ENCODE peak calls at places on chromosomes 2 and 18, in six cellular contexts. One of them, this sample, is unnamed.

GRCh38 chr2:28683100-28683706 is 68.4 kb upstream of the PPP1CB start:
- DNase-seq in mammary epithelial cell: peak
- DNase-seq in right lobe of liver: peak
- DNase-seq in coronary artery: peak
- DNase-seq in A549: peak
- DNase-seq in upper lobe of right lung: peak
- DNase-seq in this sample: no peak

GRCh38 chr18:48897531-48897930 is 53.2 kb downstream of the SMAD7 start:
- DNase-seq in A549: no peak
- DNase-seq in right lobe of liver: peak
- DNase-seq in mammary epithelial cell: no peak
- DNase-seq in upper lobe of right lung: no peak
- DNase-seq in coronary artery: peak
- DNase-seq in this sample: no peak

GRCh38 chr2:176479961-176480360 is 210.7 kb downstream of the MTX2 start:
- DNase-seq in coronary artery: no peak
- DNase-seq in A549: no peak
- DNase-seq in right lobe of liver: no peak
- DNase-seq in mammary epithelial cell: no peak
- DNase-seq in upper lobe of right lung: no peak
- DNase-seq in this sample: no peak

GRCh38 chr2:23757686-23758433 is 169.1 kb downstream of the ATAD2B start:
- DNase-seq in A549: peak
- DNase-seq in upper lobe of right lung: no peak
- DNase-seq in coronary artery: no peak
- DNase-seq in right lobe of liver: no peak
- DNase-seq in mammary epithelial cell: peak
- DNase-seq in this sample: no peak

GRCh38 chr2:39121523-39122063 is 742 bp upstream of the SOS1 start:
- DNase-seq in coronary artery: no peak
- DNase-seq in mammary epithelial cell: no peak
- DNase-seq in right lobe of liver: no peak
- DNase-seq in A549: no peak
- DNase-seq in upper lobe of right lung: no peak
- DNase-seq in this sample: no peak

GRCh38 chr2:98180456-98180855 is 93.5 kb downstream of the VWA3B start:
- DNase-seq in upper lobe of right lung: no peak
- DNase-seq in mammary epithelial cell: peak
- DNase-seq in A549: no peak
- DNase-seq in right lobe of liver: no peak
- DNase-seq in coronary artery: no peak
- DNase-seq in this sample: no peak

GRCh38 chr2:39547811-39548719 is 111.0 kb upstream of the MAP4K3 start:
- DNase-seq in mammary epithelial cell: peak
- DNase-seq in upper lobe of right lung: no peak
- DNase-seq in right lobe of liver: no peak
- DNase-seq in A549: no peak
- DNase-seq in coronary artery: no peak
- DNase-seq in this sample: peak

GRCh38 chr2:115609978-115610377 is 1167.5 kb downstream of the DPP10 start:
- DNase-seq in mammary epithelial cell: no peak
- DNase-seq in coronary artery: no peak
- DNase-seq in right lobe of liver: no peak
- DNase-seq in upper lobe of right lung: no peak
- DNase-seq in A549: no peak
- DNase-seq in this sample: no peak

GRCh38 chr2:39623916-39624315 is 41.8 kb upstream of the TMEM178A start:
- DNase-seq in mammary epithelial cell: no peak
- DNase-seq in upper lobe of right lung: no peak
- DNase-seq in coronary artery: no peak
- DNase-seq in A549: no peak
- DNase-seq in right lobe of liver: no peak
- DNase-seq in this sample: no peak

GRCh38 chr2:70775148-70775547 is 7.1 kb upstream of the ADD2 start:
- DNase-seq in A549: no peak
- DNase-seq in mammary epithelial cell: no peak
- DNase-seq in upper lobe of right lung: no peak
- DNase-seq in right lobe of liver: no peak
- DNase-seq in coronary artery: no peak
- DNase-seq in this sample: no peak

GRCh38 chr2:72913531-72914225 is 3.6 kb upstream of the EMX1 start:
- DNase-seq in coronary artery: no peak
- DNase-seq in mammary epithelial cell: no peak
- DNase-seq in A549: no peak
- DNase-seq in upper lobe of right lung: no peak
- DNase-seq in right lobe of liver: no peak
- DNase-seq in this sample: no peak

GRCh38 chr18:42752921-42753320 is 362.6 kb downstream of the RIT2 start:
- DNase-seq in A549: no peak
- DNase-seq in coronary artery: no peak
- DNase-seq in upper lobe of right lung: no peak
- DNase-seq in right lobe of liver: no peak
- DNase-seq in mammary epithelial cell: no peak
- DNase-seq in this sample: no peak

GRCh38 chr2:60602828-60603532 is 49.5 kb upstream of the BCL11A start:
- DNase-seq in coronary artery: no peak
- DNase-seq in A549: no peak
- DNase-seq in right lobe of liver: no peak
- DNase-seq in mammary epithelial cell: no peak
- DNase-seq in upper lobe of right lung: no peak
- DNase-seq in this sample: no peak

GRCh38 chr18:25140144-25140961 is 211.6 kb downstream of the ZNF521 start:
- DNase-seq in coronary artery: no peak
- DNase-seq in upper lobe of right lung: no peak
- DNase-seq in A549: no peak
- DNase-seq in mammary epithelial cell: no peak
- DNase-seq in right lobe of liver: no peak
- DNase-seq in this sample: no peak

GRCh38 chr2:29012211-29012681 is 31.1 kb downstream of the TOGARAM2 start:
- DNase-seq in A549: no peak
- DNase-seq in mammary epithelial cell: no peak
- DNase-seq in right lobe of liver: no peak
- DNase-seq in upper lobe of right lung: no peak
- DNase-seq in coronary artery: no peak
- DNase-seq in this sample: no peak

GRCh38 chr2:119174216-119174992 is 15.9 kb upstream of the C1QL2 start:
- DNase-seq in mammary epithelial cell: peak
- DNase-seq in upper lobe of right lung: peak
- DNase-seq in A549: peak
- DNase-seq in coronary artery: no peak
- DNase-seq in right lobe of liver: peak
- DNase-seq in this sample: no peak

GRCh38 chr18:50466634-50467033 is 91.8 kb downstream of the SKA1 start:
- DNase-seq in mammary epithelial cell: no peak
- DNase-seq in A549: no peak
- DNase-seq in right lobe of liver: no peak
- DNase-seq in upper lobe of right lung: no peak
- DNase-seq in coronary artery: no peak
- DNase-seq in this sample: no peak

GRCh38 chr2:241659150-241659739 is 21.8 kb downstream of the ATG4B start:
- DNase-seq in mammary epithelial cell: peak
- DNase-seq in coronary artery: no peak
- DNase-seq in upper lobe of right lung: no peak
- DNase-seq in A549: peak
- DNase-seq in right lobe of liver: peak
- DNase-seq in this sample: peak

GRCh38 chr2:227862741-227863588 is 8.5 kb upstream of the DAW1 start:
- DNase-seq in A549: peak
- DNase-seq in upper lobe of right lung: no peak
- DNase-seq in right lobe of liver: no peak
- DNase-seq in mammary epithelial cell: peak
- DNase-seq in coronary artery: no peak
- DNase-seq in this sample: peak

GRCh38 chr2:207474871-207475485 is 54.8 kb upstream of the CREB1 start:
- DNase-seq in mammary epithelial cell: peak
- DNase-seq in right lobe of liver: no peak
- DNase-seq in upper lobe of right lung: no peak
- DNase-seq in A549: no peak
- DNase-seq in coronary artery: no peak
- DNase-seq in this sample: no peak

GRCh38 chr18:39701839-39702238 is 2136.2 kb upstream of the CELF4 start:
- DNase-seq in upper lobe of right lung: no peak
- DNase-seq in A549: peak
- DNase-seq in coronary artery: no peak
- DNase-seq in right lobe of liver: no peak
- DNase-seq in mammary epithelial cell: peak
- DNase-seq in this sample: peak

GRCh38 chr2:69577467-69578200 is 65.9 kb downstream of the AAK1 start:
- DNase-seq in upper lobe of right lung: no peak
- DNase-seq in right lobe of liver: no peak
- DNase-seq in coronary artery: no peak
- DNase-seq in A549: no peak
- DNase-seq in mammary epithelial cell: no peak
- DNase-seq in this sample: no peak

GRCh38 chr2:84874381-84875212 is 6.3 kb downstream of the TRABD2A start:
- DNase-seq in right lobe of liver: no peak
- DNase-seq in upper lobe of right lung: no peak
- DNase-seq in coronary artery: peak
- DNase-seq in mammary epithelial cell: peak
- DNase-seq in A549: no peak
- DNase-seq in this sample: no peak

GRCh38 chr2:237863102-237863511 is 3.7 kb downstream of the RAMP1 start:
- DNase-seq in coronary artery: peak
- DNase-seq in mammary epithelial cell: no peak
- DNase-seq in A549: no peak
- DNase-seq in upper lobe of right lung: no peak
- DNase-seq in right lobe of liver: no peak
- DNase-seq in this sample: no peak
- H3K27ac ChIP-seq in coronary artery: peak
- H3K27ac ChIP-seq in mammary epithelial cell: no peak
- H3K27ac ChIP-seq in A549: peak
- H3K27ac ChIP-seq in upper lobe of right lung: no peak
- H3K27ac ChIP-seq in right lobe of liver: peak
- H3K27ac ChIP-seq in this sample: no peak

DNA sequence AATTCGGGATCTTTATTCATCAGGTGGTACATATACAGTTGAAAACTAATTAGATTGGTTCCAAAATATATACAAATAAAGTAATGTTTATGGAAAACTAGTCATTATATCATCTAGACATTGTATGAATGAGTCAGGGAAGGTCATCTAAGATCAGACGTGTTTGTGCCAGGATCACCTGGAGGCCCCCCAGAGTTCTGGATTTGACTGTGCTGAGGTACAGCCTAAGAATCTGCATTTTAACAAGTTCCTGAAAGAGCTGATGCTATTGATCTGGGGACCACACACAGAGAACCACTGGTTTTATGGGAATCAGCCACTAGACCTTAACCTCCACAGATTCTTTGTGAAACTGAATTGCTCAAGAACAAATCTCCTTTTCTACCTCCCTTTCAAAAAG is 43.2 kb downstream of the PARD6G start:
- DNase-seq in mammary epithelial cell: no peak
- DNase-seq in coronary artery: no peak
- DNase-seq in upper lobe of right lung: no peak
- DNase-seq in right lobe of liver: no peak
- DNase-seq in A549: no peak
- DNase-seq in this sample: no peak
- TF ChIP-seq CTCF in mammary epithelial cell: no peak
- TF ChIP-seq CTCF in coronary artery: no peak
- TF ChIP-seq CTCF in upper lobe of right lung: no peak
- TF ChIP-seq CTCF in right lobe of liver: no peak
- TF ChIP-seq CTCF in A549: no peak
- TF ChIP-seq CTCF in this sample: no peak

GRCh38 chr18:493974-494601 is 6.4 kb downstream of the COLEC12 start:
- DNase-seq in A549: no peak
- DNase-seq in right lobe of liver: no peak
- DNase-seq in upper lobe of right lung: no peak
- DNase-seq in coronary artery: no peak
- DNase-seq in mammary epithelial cell: no peak
- DNase-seq in this sample: no peak

GRCh38 chr18:495452-495851 is 5.0 kb downstream of the COLEC12 start:
- DNase-seq in right lobe of liver: no peak
- DNase-seq in A549: no peak
- DNase-seq in mammary epithelial cell: no peak
- DNase-seq in coronary artery: no peak
- DNase-seq in upper lobe of right lung: no peak
- DNase-seq in this sample: no peak

GRCh38 chr18:492451-492850 is 8.1 kb downstream of the COLEC12 start:
- DNase-seq in right lobe of liver: no peak
- DNase-seq in A549: no peak
- DNase-seq in upper lobe of right lung: no peak
- DNase-seq in coronary artery: no peak
- DNase-seq in mammary epithelial cell: no peak
- DNase-seq in this sample: no peak

GRCh38 chr18:494602-494983 is 5.9 kb downstream of the COLEC12 start:
- DNase-seq in mammary epithelial cell: no peak
- DNase-seq in upper lobe of right lung: no peak
- DNase-seq in right lobe of liver: no peak
- DNase-seq in A549: no peak
- DNase-seq in coronary artery: no peak
- DNase-seq in this sample: no peak

DNA sequence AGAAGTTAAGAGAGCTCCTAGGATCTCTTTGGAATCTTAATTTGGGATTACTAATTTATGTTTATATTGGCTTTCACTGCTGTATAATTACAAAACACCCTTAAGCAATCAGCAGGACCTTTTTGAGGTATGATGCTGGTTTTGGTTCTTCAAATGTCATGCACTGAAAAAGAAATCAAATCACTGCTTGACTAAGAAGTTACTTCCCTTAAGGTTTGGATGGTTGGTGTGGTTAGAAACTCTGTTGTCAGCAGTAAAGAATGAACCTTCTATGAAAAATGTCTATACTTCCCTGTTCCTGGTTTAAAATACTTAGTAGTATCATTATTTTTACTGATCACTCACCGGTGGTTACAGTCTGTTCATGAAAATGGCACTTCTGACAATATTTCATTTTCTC is 5.5 kb downstream of the COLEC12 start:
- DNase-seq in upper lobe of right lung: no peak
- DNase-seq in A549: no peak
- DNase-seq in coronary artery: no peak
- DNase-seq in mammary epithelial cell: no peak
- DNase-seq in right lobe of liver: no peak
- DNase-seq in this sample: no peak
- H3K27ac ChIP-seq in upper lobe of right lung: no peak
- H3K27ac ChIP-seq in A549: no peak
- H3K27ac ChIP-seq in coronary artery: no peak
- H3K27ac ChIP-seq in mammary epithelial cell: no peak
- H3K27ac ChIP-seq in right lobe of liver: no peak
- H3K27ac ChIP-seq in this sample: no peak

DNA sequence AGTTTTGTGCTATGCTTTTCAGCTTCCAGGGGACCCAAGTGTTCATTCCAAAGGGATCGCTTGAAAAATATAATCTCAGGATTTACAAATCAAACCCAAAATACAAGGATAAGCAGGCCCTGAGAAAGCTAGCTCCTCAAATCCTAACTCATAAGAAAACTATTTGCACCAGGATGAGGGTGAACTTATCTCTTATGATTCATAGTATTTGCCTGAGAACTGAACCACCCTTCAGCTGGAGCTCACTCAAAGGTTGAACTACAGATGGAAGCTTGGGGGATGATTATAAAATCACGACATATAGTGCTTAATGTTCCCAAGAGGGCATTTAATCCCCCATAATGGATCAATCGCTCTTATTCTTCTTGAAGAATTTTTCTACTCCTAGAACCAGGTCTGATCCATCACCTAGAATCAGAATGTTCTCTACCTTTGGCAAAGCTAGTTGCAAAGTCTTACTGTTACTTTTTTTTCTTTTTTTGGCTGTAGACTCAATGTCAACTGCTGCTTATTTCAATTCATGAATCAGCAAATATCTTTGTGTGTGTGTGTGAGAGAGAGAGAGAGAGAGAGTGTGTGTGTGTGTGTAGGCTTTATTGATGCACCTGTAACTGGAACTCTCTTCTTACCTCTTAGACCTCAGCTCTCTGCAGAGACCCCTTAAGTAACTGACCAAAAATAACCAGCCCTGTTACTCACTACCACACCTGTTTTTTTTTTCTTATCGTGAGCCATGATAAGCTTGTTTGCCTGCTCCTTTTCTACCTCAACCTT is 44.8 kb downstream of the ARL4C start:
- DNase-seq in mammary epithelial cell: peak
- DNase-seq in upper lobe of right lung: no peak
- DNase-seq in right lobe of liver: no peak
- DNase-seq in coronary artery: no peak
- DNase-seq in A549: peak
- DNase-seq in this sample: peak
- TF ChIP-seq CTCF in mammary epithelial cell: no peak
- TF ChIP-seq CTCF in upper lobe of right lung: no peak
- TF ChIP-seq CTCF in right lobe of liver: no peak
- TF ChIP-seq CTCF in coronary artery: no peak
- TF ChIP-seq CTCF in A549: no peak
- TF ChIP-seq CTCF in this sample: no peak

This sample was measured in foreskin keratinocyte.